ENCODE peak calls at places on chromosome 12, in five cellular contexts. S, W, O, M and P are unnamed samples.

GRCh38 chr12:497501-498160 is 37.9 kb downstream of the B4GALNT3 start:
- DNase-seq in M (no peak), W (no peak), O (peak), S (no peak), P (no peak)

GRCh38 chr12:23083267-23083666 is 458.3 kb downstream of the ETNK1 start:
- DNase-seq in W (no peak), O (no peak), S (no peak), M (peak), P (no peak)

GRCh38 chr12:109842021-109842420 is 8.8 kb upstream of the TRPV4 start:
- DNase-seq in M (no peak), W (no peak), S (no peak), O (no peak), P (no peak)

GRCh38 chr12:6069452-6070093 is 54.9 kb downstream of the VWF start:
- DNase-seq in M (peak), W (no peak), O (no peak), S (no peak), P (peak)

GRCh38 chr12:117968826-117969659 is at the start of gene KSR2:
- DNase-seq in M (peak), W (peak), O (peak), S (peak), P (peak)

GRCh38 chr12:122032570-122032969 is 10.9 kb downstream of the BCL7A start:
- DNase-seq in O (no peak), S (no peak), W (no peak), M (no peak), P (no peak)

GRCh38 chr12:51872689-51872981 is 15.3 kb upstream of the ANKRD33 start:
- DNase-seq in W (no peak), M (no peak), S (no peak), O (no peak), P (no peak)

GRCh38 chr12:98533723-98534251 is 18.4 kb downstream of the TMPO start:
- DNase-seq in S (no peak), M (peak), O (no peak), W (no peak), P (peak)

GRCh38 chr12:43306066-43306465 is 245.9 kb downstream of the ADAMTS20 start:
- DNase-seq in W (no peak), O (no peak), M (peak), S (no peak), P (no peak)

GRCh38 chr12:116067892-116068291 is 209.6 kb downstream of the MED13L start:
- DNase-seq in S (no peak), W (no peak), O (no peak), M (no peak), P (no peak)

GRCh38 chr12:123064885-123065619 is 84.6 kb downstream of the ARL6IP4 start:
- DNase-seq in W (no peak), O (no peak), M (no peak), S (no peak), P (no peak)

GRCh38 chr12:109604132-109604585 is 30.6 kb downstream of the MVK start:
- DNase-seq in M (no peak), S (no peak), O (no peak), W (no peak), P (peak)

GRCh38 chr12:51020448-51021182 is 5.6 kb downstream of the SLC11A2 start:
- DNase-seq in S (no peak), O (no peak), M (no peak), W (no peak), P (no peak)

GRCh38 chr12:57590536-57590891 is 478 bp upstream of the PIP4K2C start:
- DNase-seq in O (no peak), S (no peak), M (no peak), W (no peak), P (no peak)

GRCh38 chr12:51678086-51678724 is 87.2 kb downstream of the SCN8A start:
- DNase-seq in M (peak), O (no peak), W (peak), S (peak), P (peak)

GRCh38 chr12:14854586-14855163 is 11.3 kb upstream of the ART4 start:
- DNase-seq in W (no peak), O (no peak), M (peak), S (no peak), P (no peak)

GRCh38 chr12:14852880-14853279 is 9.6 kb upstream of the ART4 start:
- DNase-seq in O (no peak), S (no peak), W (no peak), M (no peak), P (no peak)

GRCh38 chr12:14849664-14850063 is 6.3 kb upstream of the ART4 start:
- DNase-seq in O (no peak), S (no peak), M (peak), W (no peak), P (no peak)

GRCh38 chr12:14850929-14851663 is 7.8 kb upstream of the ART4 start:
- DNase-seq in M (no peak), S (peak), O (no peak), W (no peak), P (no peak)

DNA sequence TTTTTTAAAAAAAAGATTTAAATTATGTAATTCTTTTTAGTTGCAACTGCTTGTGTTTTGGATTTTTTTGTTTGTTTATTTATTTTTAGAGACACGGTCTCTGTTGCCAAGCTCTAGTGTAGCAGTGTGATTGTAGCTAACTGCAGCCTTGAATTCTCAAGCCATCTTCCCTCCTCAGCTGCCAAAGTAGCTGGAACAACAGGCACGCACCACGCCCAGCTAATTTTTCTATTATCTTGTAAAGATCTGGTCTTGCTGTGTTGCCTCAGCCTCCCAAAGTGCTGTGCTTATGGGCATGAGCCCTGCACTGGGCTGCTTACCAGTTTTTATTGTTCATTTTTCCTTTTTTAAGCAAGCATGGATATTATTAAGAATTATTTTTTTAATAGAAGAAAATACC is 10.6 kb upstream of the ART4 start:
- DNase-seq in O (peak), W (no peak), M (no peak), S (no peak), P (no peak)
- H3K4me3 ChIP-seq in O (no peak), W (no peak), M (no peak), S (no peak), P (no peak)

DNA sequence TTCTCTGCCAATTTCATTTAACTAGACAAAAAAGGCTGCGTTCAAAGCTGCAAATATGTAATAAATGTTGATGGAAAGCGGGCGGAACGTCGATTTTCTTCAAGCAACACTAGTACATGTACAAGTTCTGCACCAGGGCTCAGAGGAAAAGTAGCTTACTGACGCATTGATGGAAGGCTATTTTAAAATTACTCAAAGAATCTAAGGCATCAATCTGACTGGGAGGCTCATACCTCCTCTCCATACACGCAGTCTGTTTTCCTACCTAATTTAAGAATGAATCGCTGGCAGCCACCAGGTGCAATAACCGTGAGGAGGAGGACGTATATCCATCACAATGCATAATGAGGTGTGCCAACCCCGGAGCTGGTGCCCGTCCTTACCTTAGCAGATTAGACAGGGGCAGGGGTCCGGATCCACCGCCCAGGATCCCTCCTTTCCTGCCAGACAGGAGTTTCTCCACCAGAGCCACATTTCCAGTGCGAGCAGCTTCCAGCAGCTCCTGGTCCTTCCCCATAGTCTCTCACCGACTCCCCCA is 946 bp downstream of the ANKS1B start:
- DNase-seq in W (no peak), O (no peak), M (peak), S (no peak), P (no peak)
- H3K4me3 ChIP-seq in W (peak), O (no peak), M (no peak), S (no peak), P (no peak)

DNA sequence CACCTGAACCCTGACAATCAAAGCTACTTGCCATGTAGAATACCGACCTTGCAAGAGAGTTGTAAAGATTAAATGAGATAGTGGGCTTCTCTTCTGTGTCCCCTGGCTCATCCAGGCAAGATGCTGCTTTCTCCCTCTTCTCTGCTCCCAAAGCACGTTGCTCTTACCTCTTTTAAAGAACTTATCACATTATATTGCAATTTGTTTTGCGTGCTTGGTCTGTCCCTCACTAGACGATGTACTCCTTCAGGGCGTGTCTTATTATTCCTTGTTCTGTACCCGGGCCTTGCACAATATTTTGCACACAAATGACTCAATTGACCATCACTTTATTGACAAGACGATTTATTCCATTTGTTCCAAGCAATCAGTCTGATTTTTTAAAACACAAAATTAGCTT is 3.3 kb downstream of the DCN start:
- DNase-seq in M (peak), O (no peak), S (no peak), W (no peak), P (peak)
- H3K4me3 ChIP-seq in M (peak), O (peak), S (no peak), W (no peak), P (no peak)

DNA sequence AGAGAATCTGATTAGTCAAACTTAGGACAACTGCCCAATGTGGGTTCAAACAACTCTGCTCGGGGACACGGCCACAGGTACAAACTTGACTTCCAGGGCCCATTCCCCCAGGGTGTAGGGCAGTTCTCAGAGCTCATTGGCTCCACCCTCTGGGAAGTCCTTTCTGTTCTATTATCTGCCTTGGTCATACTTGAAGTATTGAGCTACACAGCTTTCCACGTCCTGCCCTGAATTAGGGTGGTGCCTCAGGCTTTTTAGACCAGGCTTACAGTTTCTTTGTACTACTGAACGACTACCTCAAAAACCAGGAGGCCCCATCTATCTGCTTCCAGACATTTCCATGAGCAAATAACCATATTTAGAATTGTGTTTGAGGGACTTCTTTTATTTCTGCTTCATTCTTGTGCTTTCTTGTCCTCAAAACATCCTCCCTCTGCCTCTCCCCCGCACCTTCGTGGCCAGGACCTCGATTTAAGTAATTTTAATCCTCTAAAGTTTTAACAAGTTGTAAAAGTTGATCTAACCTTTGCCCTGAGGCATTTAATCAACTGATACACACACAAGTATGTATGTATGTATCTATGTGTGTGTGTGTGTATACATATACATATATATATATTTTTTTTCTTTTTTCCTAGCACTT is 281.8 kb upstream of the AMIGO2 start:
- DNase-seq in S (peak), W (peak), M (no peak), O (no peak), P (peak)
- H3K4me3 ChIP-seq in S (peak), W (no peak), M (no peak), O (no peak), P (no peak)

GRCh38 chr12:11958216-11959091 is 112.3 kb upstream of the BCL2L14 start:
- DNase-seq in W (no peak), O (no peak), S (no peak), M (peak), P (no peak)
- H3K4me3 ChIP-seq in W (no peak), O (no peak), S (no peak), M (peak), P (no peak)

DNA sequence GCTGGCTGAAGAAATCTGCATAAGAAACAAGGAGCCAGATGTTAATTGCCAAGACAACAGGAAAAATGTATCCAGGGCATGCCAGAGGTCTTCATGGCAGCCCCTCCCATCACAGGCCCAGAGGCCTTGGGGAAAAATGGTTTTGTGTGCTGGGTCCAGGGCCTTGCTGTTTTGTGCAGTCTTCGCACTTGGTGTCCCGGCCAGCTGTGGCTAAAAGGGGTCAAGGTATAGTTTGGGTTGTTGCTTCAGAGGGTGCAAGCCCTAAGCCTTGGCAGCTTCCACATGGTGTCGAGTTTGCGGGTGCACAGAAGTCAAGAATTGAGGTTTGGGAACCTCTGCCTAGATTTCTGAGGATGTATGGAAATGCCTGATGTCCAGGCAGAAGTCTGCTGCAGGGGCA is 29.9 kb upstream of the CNTN1 start:
- DNase-seq in S (no peak), O (no peak), W (no peak), M (no peak), P (no peak)
- H3K4me3 ChIP-seq in S (no peak), O (no peak), W (no peak), M (no peak), P (no peak)

DNA sequence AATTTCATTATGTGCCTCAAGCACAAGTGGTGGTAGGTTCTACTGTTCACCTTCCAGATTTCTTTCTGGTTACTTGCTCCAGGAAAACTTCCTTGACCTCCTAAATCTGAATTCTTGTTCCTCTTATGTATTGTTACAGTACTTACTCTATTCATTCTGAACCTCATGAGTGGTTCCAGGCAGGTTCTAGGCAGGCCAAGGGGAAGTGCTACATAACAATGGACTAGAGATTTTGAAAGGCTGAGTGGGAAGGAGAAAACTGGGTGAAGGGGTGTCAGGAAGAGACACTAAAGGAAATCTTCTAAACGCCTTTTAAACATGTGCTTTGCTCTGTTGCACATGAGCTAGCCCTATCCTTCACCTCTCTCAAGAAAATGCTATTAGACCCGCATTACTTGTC is 1.6 kb downstream of the YARS2 start:
- DNase-seq in W (no peak), O (no peak), M (peak), S (no peak), P (peak)
- H3K4me3 ChIP-seq in W (peak), O (no peak), M (peak), S (peak), P (peak)

DNA sequence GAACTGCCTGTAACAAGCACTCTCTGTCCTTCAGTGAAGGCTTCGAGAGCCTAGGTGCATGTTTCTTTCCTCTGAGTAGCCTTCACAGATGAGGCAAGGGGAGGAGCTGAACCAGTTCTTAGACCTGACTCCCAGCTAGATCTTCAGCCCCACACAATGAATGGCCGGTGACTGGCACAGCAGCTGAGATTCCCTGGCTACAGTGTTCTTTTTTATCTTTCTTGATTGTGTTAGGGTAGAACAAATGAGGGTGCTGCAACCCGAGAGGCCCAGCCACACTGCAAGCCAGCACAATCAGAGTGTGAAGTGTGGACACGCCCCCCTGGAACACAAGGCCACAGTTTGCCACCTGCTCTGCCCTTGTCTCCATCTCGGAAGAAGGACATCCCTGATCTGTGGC is 19.1 kb upstream of the COL2A1 start:
- DNase-seq in W (no peak), S (no peak), M (no peak), O (peak), P (peak)
- H3K4me3 ChIP-seq in W (no peak), S (no peak), M (no peak), O (no peak), P (no peak)

GRCh38 chr12:4564819-4565218 is 2.8 kb downstream of the DYRK4 start:
- DNase-seq in W (no peak), O (no peak), M (no peak), S (peak), P (no peak)

GRCh38 chr12:4562034-4562657 is at the start of gene DYRK4:
- DNase-seq in M (peak), O (peak), W (peak), S (no peak), P (peak)

GRCh38 chr12:4566474-4566873 is 4.5 kb downstream of the DYRK4 start:
- DNase-seq in W (no peak), S (no peak), O (no peak), M (no peak), P (no peak)

GRCh38 chr12:4563336-4563735 is 1.3 kb downstream of the DYRK4 start:
- DNase-seq in O (no peak), W (no peak), S (no peak), M (no peak), P (no peak)

DNA sequence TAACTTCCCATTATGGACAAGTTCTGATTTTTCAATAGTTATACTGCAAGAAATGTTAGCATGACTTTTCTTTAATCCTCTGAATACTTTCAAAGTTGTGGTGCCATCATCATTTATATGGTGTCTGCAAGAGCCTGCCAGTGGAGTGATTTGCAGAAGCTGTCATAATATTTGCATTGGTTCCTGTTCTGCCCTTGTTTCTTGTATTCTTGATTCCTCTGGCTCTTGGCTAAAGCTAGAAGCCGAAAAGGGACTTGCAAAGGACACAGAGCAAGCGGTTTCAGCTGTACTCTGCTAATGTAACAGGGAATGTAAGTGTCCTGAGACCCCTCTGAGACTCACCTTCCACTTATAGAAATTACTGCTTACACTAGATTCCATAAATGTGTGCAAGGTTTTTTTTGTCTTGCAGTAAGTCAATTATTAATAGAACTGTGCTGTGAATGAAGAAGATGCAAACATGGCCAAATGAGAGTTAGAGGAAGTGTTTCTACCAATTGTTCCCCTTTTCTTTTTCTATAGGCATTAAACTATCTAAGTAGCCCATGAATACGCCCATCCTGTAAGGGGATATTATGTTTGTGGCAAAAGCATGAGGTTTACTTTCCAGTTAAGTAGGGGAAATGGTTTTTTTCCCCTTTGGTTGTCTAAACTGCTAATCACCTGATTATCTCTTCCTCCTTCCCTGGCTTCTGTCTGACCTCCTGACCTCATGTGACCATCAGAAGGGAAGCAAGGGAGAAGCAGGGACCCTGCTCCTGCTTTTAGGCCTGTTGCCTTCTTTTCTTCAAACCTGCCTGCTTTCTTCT is 5.3 kb downstream of the DYRK4 start:
- DNase-seq in W (no peak), M (no peak), S (no peak), O (no peak), P (no peak)
- H3K4me3 ChIP-seq in W (no peak), M (no peak), S (no peak), O (no peak), P (no peak)